ENCODE peak calls at places on chromosomes 11 and 22, in eight cellular contexts. G is globus pallidus; C is body of pancreas; F is germinal center; B is NCI-H2081; X is activated CD8-positive, alpha-beta memory T cell treated with anti-CD3 and anti-CD28 coated beads, Interleukin-2, amount 10 ng/mL, durations not matched to agents 7 days and 5 days; M is kidney epithelial cell; D is RPMI8226. O is an unnamed sample.
A peak's percentile ranks its signal among the peaks of the same experiment; 100 is the strongest.

GRCh38 chr11:111918390-111919256 is at the start of gene C11orf52:
- DNase-seq in G (no peak), B (peak; percentile 98), M (peak; percentile 67), F (no peak), X (no peak), C (peak; percentile 95), D (no peak), O (peak; percentile 94)

GRCh38 chr11:102705626-102706025 is at the start of gene MMP27:
- DNase-seq in B (no peak), G (no peak), C (no peak), D (no peak), M (no peak), X (no peak), F (no peak), O (no peak)

GRCh38 chr22:31305194-31305593 is 12.9 kb upstream of the PIK3IP1 start:
- DNase-seq in M (no peak), B (no peak), C (no peak), D (no peak), F (no peak), X (no peak), G (no peak), O (no peak)

GRCh38 chr11:105538531-105538930 is 71.3 kb upstream of the GRIA4 start:
- DNase-seq in D (no peak), F (no peak), C (no peak), M (no peak), B (no peak), X (no peak), G (no peak), O (no peak)

GRCh38 chr22:46633334-46633890 is 13.2 kb downstream of the GRAMD4 start:
- DNase-seq in F (no peak), X (no peak), G (no peak), D (no peak), C (no peak), M (no peak), B (no peak), O (no peak)

GRCh38 chr22:38026130-38027111 is 30.8 kb upstream of the PICK1 start:
- DNase-seq in M (no peak), C (no peak), D (no peak), G (peak; percentile 89), B (no peak), F (no peak), X (no peak), O (no peak)

GRCh38 chr11:69700278-69701140 is 3.3 kb downstream of the FGF19 start:
- DNase-seq in M (no peak), D (peak; percentile 93), X (no peak), B (no peak), F (no peak), G (peak; percentile 40), C (peak; percentile 76), O (peak; percentile 71)

GRCh38 chr11:64571410-64572091 is 19.5 kb upstream of the SLC22A12 start:
- DNase-seq in D (peak; percentile 40), C (no peak), F (no peak), X (no peak), G (no peak), M (no peak), B (no peak), O (no peak)

GRCh38 chr22:25166266-25167056 is 33.2 kb upstream of the CRYBB3 start:
- DNase-seq in D (no peak), M (no peak), F (no peak), G (no peak), C (no peak), B (no peak), X (no peak), O (no peak)